ENCODE peak calls at places on chromosome 6, in ten cellular contexts. A, T, Z, O, V, Y, J, K, D and H are unnamed samples.

GRCh38 chr6:24743265-24743943 is 24.4 kb upstream of the C6orf62 start:
- DNase-seq in V (peak), J (no peak), T (no peak), Z (no peak), K (no peak), Y (no peak), D (no peak), A (no peak), O (no peak), H (no peak)

GRCh38 chr6:21101694-21102093 is 491.9 kb upstream of the SOX4 start:
- DNase-seq in Y (no peak), A (no peak), Z (no peak), K (no peak), O (no peak), D (no peak), V (no peak), T (no peak), J (no peak), H (no peak)

GRCh38 chr6:31558631-31559500 is 11.5 kb downstream of the NFKBIL1 start:
- DNase-seq in K (peak), D (peak), Z (peak), J (peak), O (no peak), Y (peak), V (peak), A (no peak), T (no peak), H (peak)

GRCh38 chr6:53691667-53692133 is 26.1 kb upstream of the KLHL31 start:
- DNase-seq in Z (no peak), A (no peak), Y (no peak), O (no peak), V (no peak), K (no peak), D (no peak), J (no peak), T (no peak), H (no peak)

GRCh38 chr6:12957321-12958051 is 240.9 kb downstream of the PHACTR1 start:
- DNase-seq in A (peak), O (peak), Z (peak), Y (peak), T (no peak), K (no peak), J (peak), V (peak), D (no peak), H (peak)

GRCh38 chr6:24720131-24720603 is 1.2 kb upstream of the C6orf62 start:
- DNase-seq in K (peak), A (no peak), Y (peak), O (peak), T (no peak), J (peak), V (peak), Z (peak), D (peak), H (peak)

GRCh38 chr6:170093658-170094596 is 197.0 kb downstream of the DLL1 start:
- DNase-seq in K (no peak), Z (no peak), J (peak), A (no peak), D (no peak), V (no peak), Y (peak), T (no peak), O (no peak), H (no peak)

GRCh38 chr6:29399525-29399924 is 4.1 kb downstream of the OR12D2 start:
- DNase-seq in V (no peak), K (no peak), Z (no peak), Y (no peak), T (no peak), A (no peak), J (no peak), D (no peak), O (no peak), H (no peak)